ENCODE peak calls at places on chromosomes 3 and 15, in seven cellular contexts. C is neural crest cell, X is tibial artery, S is A172, M is kidney tubule cell, A is GM04504, L is activated T-cell treated with anti-CD3 and anti-CD28 coated beads for 48 hours. K is an unnamed sample.

GRCh38 chr3:143358793-143359491 is 239.4 kb downstream of the CHST2 start:
- DNase-seq in S (no peak), M (no peak), L (no peak), A (no peak), C (no peak), X (no peak), K (no peak)

GRCh38 chr15:62985768-62986167 is 56.8 kb upstream of the TPM1 start:
- DNase-seq in S (peak; percentile 85), X (no peak), A (peak; percentile 63), M (peak; percentile 68), C (no peak), L (no peak), K (no peak)

GRCh38 chr3:112090899-112091586 is 4.9 kb downstream of the C3orf52 start:
- DNase-seq in S (no peak), A (no peak), C (no peak), M (no peak), X (no peak), L (no peak), K (no peak)

GRCh38 chr3:189365609-189366564 is 194.1 kb downstream of the TPRG1 start:
- DNase-seq in C (no peak), L (no peak), X (no peak), M (no peak), S (no peak), A (no peak), K (no peak)

GRCh38 chr3:146115619-146116018 is 45.4 kb downstream of the PLOD2 start:
- DNase-seq in M (no peak), A (no peak), X (no peak), L (no peak), S (no peak), C (no peak), K (no peak)

GRCh38 chr15:70323111-70323851 is 225.6 kb upstream of the TLE3 start:
- DNase-seq in C (no peak), A (no peak), L (no peak), S (no peak), M (no peak), X (peak; percentile 84), K (no peak)

GRCh38 chr15:63133786-63134185 is 12.1 kb downstream of the LACTB start:
- DNase-seq in A (no peak), S (peak; percentile 43), L (no peak), M (no peak), X (no peak), C (no peak), K (no peak)

GRCh38 chr15:70575251-70576227 is 187.8 kb downstream of the UACA start:
- DNase-seq in C (no peak), X (peak; percentile 42), A (no peak), L (no peak), S (no peak), M (no peak), K (no peak)

GRCh38 chr15:37995461-37996347 is 61.3 kb downstream of the TMCO5A start:
- DNase-seq in X (no peak), A (peak; percentile 44), L (no peak), M (peak; percentile 53), C (peak; percentile 48), S (peak; percentile 37), K (no peak)

GRCh38 chr3:174387736-174388135 is 471.4 kb upstream of the NAALADL2 start:
- DNase-seq in A (no peak), S (no peak), X (no peak), M (no peak), C (no peak), L (no peak), K (no peak)

GRCh38 chr3:157999246-157999645 is 107.0 kb downstream of the SHOX2 start:
- DNase-seq in S (no peak), X (no peak), C (no peak), L (no peak), A (no peak), M (no peak), K (no peak)

GRCh38 chr3:32703491-32703968 is 18.5 kb downstream of the CNOT10 start:
- DNase-seq in X (no peak), S (no peak), L (no peak), M (no peak), C (no peak), A (no peak), K (peak; percentile 13)

GRCh38 chr3:195888311-195888761 is 20.0 kb downstream of the TNK2 start:
- DNase-seq in M (no peak), L (no peak), X (no peak), C (no peak), A (no peak), S (no peak), K (no peak)

GRCh38 chr3:72724070-72724469 is 124.2 kb downstream of the SHQ1 start:
- DNase-seq in S (peak; percentile 36), C (no peak), M (peak; percentile 90), X (no peak), A (no peak), L (no peak), K (peak; percentile 31)

GRCh38 chr3:192833177-192833890 is 84.3 kb downstream of the MB21D2 start:
- DNase-seq in X (no peak), M (no peak), C (no peak), L (no peak), A (peak; percentile 57), S (peak; percentile 67), K (peak; percentile 14)

GRCh38 chr15:26087881-26088280 is 224.8 kb upstream of the ATP10A start:
- DNase-seq in M (no peak), A (no peak), C (no peak), L (no peak), X (no peak), S (no peak), K (no peak)

GRCh38 chr3:127589600-127590281 is 792 bp downstream of the TPRA1 start:
- DNase-seq in L (peak; percentile 16), X (peak; percentile 74), A (no peak), S (no peak), C (peak; percentile 36), M (no peak), K (no peak)

GRCh38 chr3:165181556-165181955 is 14.6 kb downstream of the SLITRK3 start:
- DNase-seq in C (no peak), S (peak; percentile 8), L (no peak), A (no peak), M (peak; percentile 55), X (no peak), K (no peak)

GRCh38 chr3:52317178-52317577 is 1.1 kb downstream of the DNAH1 start:
- DNase-seq in S (no peak), L (no peak), A (no peak), X (no peak), C (no peak), M (no peak), K (no peak)

GRCh38 chr3:69671082-69671952 is 67.9 kb upstream of the MITF start:
- DNase-seq in M (peak; percentile 56), C (peak; percentile 58), A (peak; percentile 14), X (no peak), L (no peak), S (peak; percentile 51), K (peak; percentile 42)

GRCh38 chr3:38054166-38054991 is 15.4 kb downstream of the DLEC1 start:
- DNase-seq in S (no peak), C (no peak), X (no peak), L (no peak), M (peak; percentile 18), A (no peak), K (no peak)

GRCh38 chr15:91936182-91936775 is 82.8 kb downstream of the SLCO3A1 start:
- DNase-seq in M (no peak), S (no peak), C (no peak), X (no peak), L (no peak), A (no peak), K (no peak)

GRCh38 chr3:4994823-4995499 is 15.7 kb downstream of the BHLHE40 start:
- DNase-seq in A (peak; percentile 89), L (no peak), S (peak; percentile 95), C (no peak), X (peak; percentile 95), M (peak; percentile 99), K (peak; percentile 84)

GRCh38 chr3:9862391-9863235 is 17.4 kb downstream of the CIDEC start:
- DNase-seq in S (no peak), A (no peak), L (peak; percentile 29), X (no peak), C (peak; percentile 63), M (peak; percentile 39), K (peak; percentile 36)

GRCh38 chr15:80549191-80549590 is 145.0 kb downstream of the ARNT2 start:
- DNase-seq in X (no peak), L (no peak), S (peak; percentile 67), A (peak; percentile 24), M (peak; percentile 40), C (no peak), K (no peak)

GRCh38 chr3:123837858-123838257 is 46.3 kb downstream of the MYLK start:
- DNase-seq in A (no peak), L (no peak), M (no peak), S (no peak), X (no peak), C (no peak), K (no peak)

GRCh38 chr3:186258968-186259367 is 103.1 kb downstream of the DGKG start:
- DNase-seq in C (no peak), M (peak; percentile 40), X (no peak), L (no peak), S (no peak), A (no peak), K (no peak)

GRCh38 chr3:122298239-122298638 is 26.8 kb upstream of the CSTA start:
- DNase-seq in A (no peak), M (peak; percentile 14), S (no peak), C (no peak), L (peak; percentile 12), X (no peak), K (no peak)

GRCh38 chr3:123378409-123378915 is 70.4 kb downstream of the ADCY5 start:
- DNase-seq in A (no peak), S (no peak), M (no peak), X (peak; percentile 48), C (no peak), L (no peak), K (no peak)

GRCh38 chr3:97102641-97103040 is 288.2 kb downstream of the EPHA6 start:
- DNase-seq in X (no peak), M (peak; percentile 6), C (no peak), A (no peak), L (no peak), S (no peak), K (no peak)

GRCh38 chr3:117661636-117662095 is 952.1 kb downstream of the TUSC7 start:
- DNase-seq in L (no peak), A (no peak), M (peak; percentile 19), C (no peak), X (no peak), S (no peak), K (no peak)

GRCh38 chr3:15148614-15149013 is 49.7 kb upstream of the RBSN start:
- DNase-seq in X (no peak), L (no peak), S (peak; percentile 18), M (peak; percentile 37), C (no peak), A (no peak), K (peak; percentile 11)

GRCh38 chr3:9951126-9951525 is 1.1 kb downstream of the PRRT3 start:
- DNase-seq in M (no peak), L (no peak), S (no peak), A (no peak), C (no peak), X (no peak), K (no peak)

GRCh38 chr3:19065027-19065426 is 83.3 kb upstream of the KCNH8 start:
- DNase-seq in M (no peak), X (no peak), C (no peak), L (no peak), S (no peak), A (no peak), K (no peak)

GRCh38 chr3:28328188-28329151 is 20.1 kb upstream of the ZCWPW2 start:
- DNase-seq in X (no peak), L (no peak), M (peak; percentile 29), C (no peak), S (peak; percentile 36), A (no peak), K (peak; percentile 16)

GRCh38 chr3:169891886-169892285 is 19.5 kb upstream of the SAMD7 start:
- DNase-seq in C (no peak), L (no peak), M (no peak), S (no peak), A (no peak), X (no peak), K (no peak)

GRCh38 chr15:36251450-36251849 is 328.0 kb upstream of the CDIN1 start:
- DNase-seq in L (no peak), C (no peak), M (no peak), X (no peak), A (no peak), S (no peak), K (no peak)

GRCh38 chr3:151537751-151538150 is 76.9 kb upstream of the IGSF10 start:
- DNase-seq in A (no peak), M (peak; percentile 10), C (no peak), S (peak; percentile 16), X (no peak), L (no peak), K (no peak)

K was measured in A549.